ENCODE peak calls at places on chromosomes 11 and 22, in nine cellular contexts. One of them, this sample, is unnamed.
A peak's percentile ranks its signal among the peaks of the same experiment; 100 is the strongest.

GRCh38 chr11:47412152-47412746 is 3.9 kb downstream of the SLC39A13 start:
- DNase-seq in HCT116: peak; percentile 21
- DNase-seq in endothelial cell of umbilical vein: no peak
- DNase-seq in tibial nerve: no peak
- DNase-seq in H1: peak; percentile 90
- DNase-seq in body of pancreas: no peak
- DNase-seq in suprapubic skin: no peak
- DNase-seq in A549: peak; percentile 68
- DNase-seq in ovary: no peak
- DNase-seq in this sample: no peak

GRCh38 chr22:49497266-49497665 is 330.4 kb downstream of the BRD1 start:
- DNase-seq in body of pancreas: no peak
- DNase-seq in HCT116: peak; percentile 22
- DNase-seq in ovary: no peak
- DNase-seq in tibial nerve: no peak
- DNase-seq in suprapubic skin: no peak
- DNase-seq in A549: peak; percentile 6
- DNase-seq in endothelial cell of umbilical vein: no peak
- DNase-seq in H1: no peak
- DNase-seq in this sample: no peak

GRCh38 chr11:63523151-63523550 is 13.5 kb upstream of the PLAAT4 start:
- DNase-seq in HCT116: no peak
- DNase-seq in H1: no peak
- DNase-seq in tibial nerve: no peak
- DNase-seq in body of pancreas: no peak
- DNase-seq in suprapubic skin: no peak
- DNase-seq in ovary: no peak
- DNase-seq in A549: peak; percentile 55
- DNase-seq in endothelial cell of umbilical vein: no peak
- DNase-seq in this sample: no peak

GRCh38 chr22:44358723-44359440 is 46.1 kb upstream of the SHISAL1 start:
- DNase-seq in tibial nerve: no peak
- DNase-seq in H1: no peak
- DNase-seq in endothelial cell of umbilical vein: no peak
- DNase-seq in suprapubic skin: peak; percentile 72
- DNase-seq in HCT116: no peak
- DNase-seq in body of pancreas: no peak
- DNase-seq in A549: no peak
- DNase-seq in ovary: peak; percentile 45
- DNase-seq in this sample: no peak

GRCh38 chr11:115291391-115291744 is 212.8 kb downstream of the CADM1 start:
- DNase-seq in tibial nerve: no peak
- DNase-seq in ovary: no peak
- DNase-seq in H1: no peak
- DNase-seq in endothelial cell of umbilical vein: no peak
- DNase-seq in body of pancreas: no peak
- DNase-seq in suprapubic skin: no peak
- DNase-seq in A549: no peak
- DNase-seq in HCT116: no peak
- DNase-seq in this sample: no peak

GRCh38 chr22:30947163-30947820 is 21.3 kb downstream of the MORC2 start:
- DNase-seq in A549: no peak
- DNase-seq in body of pancreas: no peak
- DNase-seq in HCT116: no peak
- DNase-seq in tibial nerve: no peak
- DNase-seq in endothelial cell of umbilical vein: peak; percentile 12
- DNase-seq in suprapubic skin: no peak
- DNase-seq in H1: no peak
- DNase-seq in ovary: no peak
- DNase-seq in this sample: no peak

GRCh38 chr11:114265084-114265878 is 30.9 kb upstream of the NNMT start:
- DNase-seq in endothelial cell of umbilical vein: no peak
- DNase-seq in H1: no peak
- DNase-seq in HCT116: no peak
- DNase-seq in tibial nerve: no peak
- DNase-seq in suprapubic skin: peak; percentile 35
- DNase-seq in body of pancreas: no peak
- DNase-seq in A549: no peak
- DNase-seq in ovary: no peak
- DNase-seq in this sample: peak; percentile 40

GRCh38 chr11:35791088-35791958 is 128.7 kb downstream of the TRIM44 start:
- DNase-seq in ovary: no peak
- DNase-seq in endothelial cell of umbilical vein: no peak
- DNase-seq in suprapubic skin: no peak
- DNase-seq in body of pancreas: no peak
- DNase-seq in A549: no peak
- DNase-seq in H1: no peak
- DNase-seq in tibial nerve: no peak
- DNase-seq in HCT116: no peak
- DNase-seq in this sample: no peak

GRCh38 chr11:96213500-96213899 is 129.5 kb downstream of the MAML2 start:
- DNase-seq in H1: no peak
- DNase-seq in endothelial cell of umbilical vein: peak; percentile 26
- DNase-seq in A549: peak; percentile 23
- DNase-seq in HCT116: no peak
- DNase-seq in tibial nerve: no peak
- DNase-seq in suprapubic skin: no peak
- DNase-seq in body of pancreas: no peak
- DNase-seq in ovary: no peak
- DNase-seq in this sample: no peak

GRCh38 chr11:83648610-83649467 is 362.7 kb upstream of the CCDC90B start:
- DNase-seq in suprapubic skin: no peak
- DNase-seq in endothelial cell of umbilical vein: no peak
- DNase-seq in ovary: no peak
- DNase-seq in A549: peak; percentile 6
- DNase-seq in body of pancreas: no peak
- DNase-seq in tibial nerve: no peak
- DNase-seq in HCT116: no peak
- DNase-seq in H1: no peak
- DNase-seq in this sample: no peak

GRCh38 chr11:29623144-29623722 is 393.6 kb downstream of the KCNA4 start:
- DNase-seq in HCT116: no peak
- DNase-seq in body of pancreas: no peak
- DNase-seq in suprapubic skin: no peak
- DNase-seq in tibial nerve: no peak
- DNase-seq in H1: peak; percentile 51
- DNase-seq in A549: no peak
- DNase-seq in ovary: no peak
- DNase-seq in endothelial cell of umbilical vein: no peak
- DNase-seq in this sample: no peak

GRCh38 chr11:128759597-128759996 is 65.7 kb downstream of the FLI1 start:
- DNase-seq in HCT116: no peak
- DNase-seq in ovary: no peak
- DNase-seq in A549: no peak
- DNase-seq in body of pancreas: no peak
- DNase-seq in endothelial cell of umbilical vein: no peak
- DNase-seq in tibial nerve: no peak
- DNase-seq in suprapubic skin: no peak
- DNase-seq in H1: no peak
- DNase-seq in this sample: no peak

GRCh38 chr22:47391169-47392053 is 629.0 kb downstream of the TBC1D22A start:
- DNase-seq in suprapubic skin: no peak
- DNase-seq in A549: no peak
- DNase-seq in body of pancreas: no peak
- DNase-seq in ovary: no peak
- DNase-seq in HCT116: no peak
- DNase-seq in H1: no peak
- DNase-seq in tibial nerve: no peak
- DNase-seq in endothelial cell of umbilical vein: no peak
- DNase-seq in this sample: no peak

DNA sequence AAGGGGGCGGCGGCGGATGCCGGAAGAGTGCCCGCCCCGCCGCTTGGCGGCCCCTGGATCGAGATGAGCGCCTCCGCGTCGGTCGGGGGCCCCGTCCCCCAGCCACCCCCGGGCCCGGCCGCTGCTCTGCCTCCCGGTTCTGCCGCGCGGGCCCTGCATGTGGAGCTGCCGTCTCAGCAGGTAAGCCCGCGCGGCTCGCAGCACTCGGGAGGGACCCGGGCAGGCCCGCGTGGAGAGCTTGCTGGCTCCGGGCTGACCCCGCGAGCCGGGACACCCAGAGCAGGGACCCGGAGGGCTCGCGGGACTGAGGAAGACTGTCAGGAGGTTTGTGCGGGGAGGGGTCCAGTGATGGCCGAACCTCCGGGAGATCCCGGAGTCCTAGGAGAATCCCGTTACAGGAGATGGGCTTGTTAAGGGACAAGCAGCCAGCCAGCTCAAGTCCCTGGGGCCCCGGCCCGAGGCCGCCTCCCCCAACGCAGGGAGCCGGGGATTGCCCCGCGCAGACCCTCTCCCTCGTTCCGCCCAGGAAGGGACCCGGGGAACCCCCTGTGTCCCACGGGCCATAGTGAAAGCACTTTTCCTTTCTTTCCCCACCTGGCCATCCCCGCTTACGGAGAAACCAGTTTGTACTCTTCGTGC is 454 bp downstream of the UVRAG start:
- DNase-seq in tibial nerve: no peak
- DNase-seq in suprapubic skin: no peak
- DNase-seq in H1: peak; percentile 77
- DNase-seq in endothelial cell of umbilical vein: peak; percentile 52
- DNase-seq in body of pancreas: peak; percentile 54
- DNase-seq in A549: peak; percentile 27
- DNase-seq in ovary: no peak
- DNase-seq in HCT116: no peak
- DNase-seq in this sample: no peak
- TF ChIP-seq POLR2A in tibial nerve: no peak
- TF ChIP-seq POLR2A in suprapubic skin: no peak
- TF ChIP-seq POLR2A in H1: no peak
- TF ChIP-seq POLR2A in endothelial cell of umbilical vein: no peak
- TF ChIP-seq POLR2A in body of pancreas: peak; percentile 47
- TF ChIP-seq POLR2A in A549: no peak
- TF ChIP-seq POLR2A in ovary: no peak
- TF ChIP-seq POLR2A in HCT116: no peak
- TF ChIP-seq POLR2A in this sample: no peak

GRCh38 chr11:69538840-69539239 is 57.4 kb downstream of the LINC01488 start:
- DNase-seq in body of pancreas: no peak
- DNase-seq in HCT116: no peak
- DNase-seq in suprapubic skin: no peak
- DNase-seq in tibial nerve: no peak
- DNase-seq in H1: no peak
- DNase-seq in A549: no peak
- DNase-seq in ovary: no peak
- DNase-seq in endothelial cell of umbilical vein: peak; percentile 9
- DNase-seq in this sample: no peak
- H3K27ac ChIP-seq in body of pancreas: no peak overlapping the region
- H3K27ac ChIP-seq in HCT116: no peak overlapping the region
- H3K27ac ChIP-seq in suprapubic skin: no peak overlapping the region
- H3K27ac ChIP-seq in tibial nerve: peak overlapping the region; percentile 78
- H3K27ac ChIP-seq in H1: no peak overlapping the region
- H3K27ac ChIP-seq in A549: peak overlapping the region; percentile 85
- H3K27ac ChIP-seq in ovary: no peak overlapping the region
- H3K27ac ChIP-seq in endothelial cell of umbilical vein: no peak overlapping the region
- H3K27ac ChIP-seq in this sample: no peak overlapping the region

GRCh38 chr11:834371-835316 is 1.9 kb downstream of the CD151 start:
- DNase-seq in body of pancreas: peak; percentile 93
- DNase-seq in HCT116: peak; percentile 72
- DNase-seq in ovary: no peak
- DNase-seq in A549: peak; percentile 95
- DNase-seq in H1: no peak
- DNase-seq in tibial nerve: no peak
- DNase-seq in suprapubic skin: no peak
- DNase-seq in endothelial cell of umbilical vein: peak; percentile 93
- DNase-seq in this sample: no peak

GRCh38 chr11:831951-832528 is 712 bp upstream of the CD151 start:
- DNase-seq in suprapubic skin: no peak
- DNase-seq in ovary: no peak
- DNase-seq in A549: no peak
- DNase-seq in H1: no peak
- DNase-seq in endothelial cell of umbilical vein: no peak
- DNase-seq in tibial nerve: no peak
- DNase-seq in body of pancreas: no peak
- DNase-seq in HCT116: no peak
- DNase-seq in this sample: no peak

GRCh38 chr11:832529-833113 is at the start of gene CD151:
- DNase-seq in A549: peak; percentile 68
- DNase-seq in endothelial cell of umbilical vein: peak; percentile 55
- DNase-seq in H1: peak; percentile 83
- DNase-seq in body of pancreas: peak; percentile 74
- DNase-seq in HCT116: no peak
- DNase-seq in ovary: no peak
- DNase-seq in tibial nerve: no peak
- DNase-seq in suprapubic skin: no peak
- DNase-seq in this sample: no peak

GRCh38 chr11:833849-834311 is 1.1 kb downstream of the CD151 start:
- DNase-seq in HCT116: no peak
- DNase-seq in body of pancreas: no peak
- DNase-seq in A549: peak; percentile 75
- DNase-seq in suprapubic skin: no peak
- DNase-seq in tibial nerve: no peak
- DNase-seq in H1: no peak
- DNase-seq in endothelial cell of umbilical vein: peak; percentile 38
- DNase-seq in ovary: no peak
- DNase-seq in this sample: no peak

DNA sequence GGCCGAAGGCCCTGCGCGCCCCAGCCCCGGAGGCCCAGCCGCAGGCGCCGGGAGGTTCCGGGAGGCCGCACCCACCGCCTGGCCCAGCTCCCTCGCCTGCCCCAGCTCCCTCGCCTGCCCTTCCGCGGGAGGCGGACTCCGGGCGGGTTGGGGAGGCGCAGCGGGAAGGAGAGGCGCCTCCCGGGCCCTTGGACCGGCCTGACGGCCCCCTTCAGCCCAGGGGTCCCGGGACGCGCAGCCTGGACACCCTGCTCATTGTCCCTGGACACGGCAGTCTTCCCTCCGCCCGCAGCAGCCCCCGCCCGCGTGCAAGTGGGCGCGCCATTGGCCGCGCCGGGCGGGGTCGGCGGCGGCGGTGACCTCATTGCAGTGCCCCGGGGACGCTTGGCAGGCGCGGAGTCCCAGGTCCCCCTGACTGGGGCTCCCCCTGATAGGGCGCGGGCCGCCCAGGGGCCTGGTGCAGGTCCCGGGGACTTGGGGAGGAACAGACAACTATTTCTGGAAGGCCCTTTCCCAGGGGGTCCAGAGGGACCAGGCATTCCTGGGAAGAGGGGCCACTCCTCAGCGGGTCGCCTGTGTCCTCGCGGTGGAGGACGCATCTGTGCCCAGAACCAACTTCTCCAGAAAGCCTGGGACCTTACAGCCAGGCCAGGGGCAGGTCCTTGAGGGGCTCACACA is 501 bp downstream of the CD151 start:
- DNase-seq in HCT116: no peak
- DNase-seq in H1: peak; percentile 77
- DNase-seq in suprapubic skin: no peak
- DNase-seq in endothelial cell of umbilical vein: peak; percentile 63
- DNase-seq in ovary: no peak
- DNase-seq in body of pancreas: peak; percentile 74
- DNase-seq in tibial nerve: no peak
- DNase-seq in A549: peak; percentile 55
- DNase-seq in this sample: no peak
- H3K4me1 ChIP-seq in HCT116: peaks cover 23% of the 10 kb centered on the region
- H3K4me1 ChIP-seq in H1: peaks cover 45% of the 10 kb centered on the region
- H3K4me1 ChIP-seq in suprapubic skin: peaks cover 73% of the 10 kb centered on the region
- H3K4me1 ChIP-seq in endothelial cell of umbilical vein: peaks cover 47% of the 10 kb centered on the region
- H3K4me1 ChIP-seq in ovary: peaks cover 21% of the 10 kb centered on the region
- H3K4me1 ChIP-seq in body of pancreas: peaks cover 88% of the 10 kb centered on the region
- H3K4me1 ChIP-seq in tibial nerve: no peaks in the 10 kb centered on the region
- H3K4me1 ChIP-seq in A549: peaks cover 57% of the 10 kb centered on the region
- H3K4me1 ChIP-seq in this sample: peaks cover 86% of the 10 kb centered on the region

GRCh38 chr11:20031155-20032001 is 128.9 kb downstream of the DBX1 start:
- DNase-seq in A549: no peak
- DNase-seq in tibial nerve: no peak
- DNase-seq in H1: no peak
- DNase-seq in endothelial cell of umbilical vein: peak; percentile 42
- DNase-seq in HCT116: no peak
- DNase-seq in suprapubic skin: no peak
- DNase-seq in body of pancreas: no peak
- DNase-seq in ovary: no peak
- DNase-seq in this sample: no peak
- TF ChIP-seq POLR2A in A549: no peak
- TF ChIP-seq POLR2A in tibial nerve: no peak
- TF ChIP-seq POLR2A in H1: no peak
- TF ChIP-seq POLR2A in endothelial cell of umbilical vein: no peak
- TF ChIP-seq POLR2A in HCT116: no peak
- TF ChIP-seq POLR2A in suprapubic skin: no peak
- TF ChIP-seq POLR2A in body of pancreas: no peak
- TF ChIP-seq POLR2A in ovary: no peak
- TF ChIP-seq POLR2A in this sample: no peak

This sample was measured in vagina.